ENCODE peak calls at places on chromosomes 13 and 19, in seven cellular contexts. One of them, this sample, is unnamed.

GRCh38 chr13:49046534-49046933 is 70.8 kb downstream of the FNDC3A start:
- DNase-seq in suprapubic skin: no peak
- DNase-seq in HCT116: no peak
- DNase-seq in AG09319: no peak
- DNase-seq in fibroblast of lung: no peak
- DNase-seq in AG04450: no peak
- DNase-seq in bronchial epithelial cell: no peak
- DNase-seq in this sample: no peak

GRCh38 chr19:17996826-17997316 is 11.1 kb upstream of the ARRDC2 start:
- DNase-seq in AG09319: no peak
- DNase-seq in suprapubic skin: peak
- DNase-seq in HCT116: peak
- DNase-seq in AG04450: peak
- DNase-seq in bronchial epithelial cell: peak
- DNase-seq in fibroblast of lung: peak
- DNase-seq in this sample: peak

GRCh38 chr19:46716013-46716671 is 772 bp downstream of the PRKD2 start:
- DNase-seq in HCT116: no peak
- DNase-seq in fibroblast of lung: no peak
- DNase-seq in suprapubic skin: no peak
- DNase-seq in AG09319: no peak
- DNase-seq in bronchial epithelial cell: no peak
- DNase-seq in AG04450: no peak
- DNase-seq in this sample: no peak

GRCh38 chr13:113378825-113379224 is 14.9 kb upstream of the GRTP1 start:
- DNase-seq in HCT116: no peak
- DNase-seq in AG09319: no peak
- DNase-seq in suprapubic skin: peak
- DNase-seq in AG04450: no peak
- DNase-seq in fibroblast of lung: no peak
- DNase-seq in bronchial epithelial cell: no peak
- DNase-seq in this sample: no peak

GRCh38 chr13:20190481-20191310 is 2.0 kb downstream of the GJB2 start:
- DNase-seq in AG04450: peak
- DNase-seq in HCT116: no peak
- DNase-seq in suprapubic skin: no peak
- DNase-seq in AG09319: no peak
- DNase-seq in bronchial epithelial cell: peak
- DNase-seq in fibroblast of lung: peak
- DNase-seq in this sample: no peak

GRCh38 chr19:39246951-39247669 is 1.5 kb downstream of the IFNL4 start:
- DNase-seq in AG04450: no peak
- DNase-seq in bronchial epithelial cell: no peak
- DNase-seq in suprapubic skin: no peak
- DNase-seq in AG09319: no peak
- DNase-seq in HCT116: no peak
- DNase-seq in fibroblast of lung: no peak
- DNase-seq in this sample: no peak

GRCh38 chr19:13796301-13797057 is 1.2 kb downstream of the ZSWIM4 start:
- DNase-seq in bronchial epithelial cell: peak
- DNase-seq in fibroblast of lung: peak
- DNase-seq in HCT116: peak
- DNase-seq in AG09319: peak
- DNase-seq in suprapubic skin: peak
- DNase-seq in AG04450: peak
- DNase-seq in this sample: no peak

GRCh38 chr19:9808855-9809646 is 9.8 kb downstream of the FBXL12 start:
- DNase-seq in HCT116: no peak
- DNase-seq in bronchial epithelial cell: no peak
- DNase-seq in AG09319: no peak
- DNase-seq in suprapubic skin: no peak
- DNase-seq in fibroblast of lung: no peak
- DNase-seq in AG04450: no peak
- DNase-seq in this sample: no peak

GRCh38 chr19:40443930-40444180 is 280 bp downstream of the SERTAD3 start:
- DNase-seq in AG04450: no peak
- DNase-seq in bronchial epithelial cell: no peak
- DNase-seq in HCT116: no peak
- DNase-seq in fibroblast of lung: no peak
- DNase-seq in AG09319: no peak
- DNase-seq in suprapubic skin: no peak
- DNase-seq in this sample: no peak

GRCh38 chr19:48724796-48725753 is 5.5 kb upstream of the MAMSTR start:
- DNase-seq in AG04450: peak
- DNase-seq in bronchial epithelial cell: peak
- DNase-seq in fibroblast of lung: peak
- DNase-seq in HCT116: peak
- DNase-seq in AG09319: no peak
- DNase-seq in suprapubic skin: no peak
- DNase-seq in this sample: no peak

GRCh38 chr13:42997381-42997780 is 5.3 kb upstream of the EPSTI1 start:
- DNase-seq in fibroblast of lung: no peak
- DNase-seq in AG04450: no peak
- DNase-seq in bronchial epithelial cell: no peak
- DNase-seq in suprapubic skin: no peak
- DNase-seq in AG09319: no peak
- DNase-seq in HCT116: no peak
- DNase-seq in this sample: no peak

GRCh38 chr19:42301646-42302204 is at the start of gene PRR19:
- DNase-seq in suprapubic skin: peak
- DNase-seq in AG04450: no peak
- DNase-seq in HCT116: no peak
- DNase-seq in fibroblast of lung: no peak
- DNase-seq in bronchial epithelial cell: no peak
- DNase-seq in AG09319: no peak
- DNase-seq in this sample: no peak

GRCh38 chr19:15432018-15432494 is 13.3 kb upstream of the AKAP8L start:
- DNase-seq in HCT116: no peak
- DNase-seq in fibroblast of lung: no peak
- DNase-seq in AG04450: no peak
- DNase-seq in AG09319: no peak
- DNase-seq in suprapubic skin: no peak
- DNase-seq in bronchial epithelial cell: no peak
- DNase-seq in this sample: no peak

GRCh38 chr13:112756511-112756966 is 66.7 kb downstream of the ATP11A start:
- DNase-seq in HCT116: no peak
- DNase-seq in bronchial epithelial cell: no peak
- DNase-seq in AG04450: no peak
- DNase-seq in AG09319: no peak
- DNase-seq in suprapubic skin: no peak
- DNase-seq in fibroblast of lung: no peak
- DNase-seq in this sample: no peak

GRCh38 chr13:46134961-46135522 is 30.2 kb upstream of the CPB2 start:
- DNase-seq in fibroblast of lung: peak
- DNase-seq in AG09319: no peak
- DNase-seq in bronchial epithelial cell: peak
- DNase-seq in AG04450: no peak
- DNase-seq in HCT116: peak
- DNase-seq in suprapubic skin: no peak
- DNase-seq in this sample: no peak

GRCh38 chr13:50357586-50358118 is 342.4 kb downstream of the KCNRG start:
- DNase-seq in fibroblast of lung: peak
- DNase-seq in HCT116: no peak
- DNase-seq in suprapubic skin: no peak
- DNase-seq in AG09319: no peak
- DNase-seq in AG04450: peak
- DNase-seq in bronchial epithelial cell: peak
- DNase-seq in this sample: no peak

GRCh38 chr13:106143930-106144709 is 391.3 kb downstream of the EFNB2 start:
- DNase-seq in bronchial epithelial cell: peak
- DNase-seq in AG09319: no peak
- DNase-seq in HCT116: peak
- DNase-seq in fibroblast of lung: no peak
- DNase-seq in AG04450: no peak
- DNase-seq in suprapubic skin: no peak
- DNase-seq in this sample: no peak

GRCh38 chr19:19526581-19527370 is 1.9 kb upstream of the YJEFN3 start:
- DNase-seq in fibroblast of lung: no peak
- DNase-seq in HCT116: no peak
- DNase-seq in AG04450: no peak
- DNase-seq in suprapubic skin: no peak
- DNase-seq in bronchial epithelial cell: no peak
- DNase-seq in AG09319: no peak
- DNase-seq in this sample: no peak

GRCh38 chr13:35347679-35348205 is 128.7 kb downstream of the MAB21L1 start:
- DNase-seq in bronchial epithelial cell: no peak
- DNase-seq in fibroblast of lung: no peak
- DNase-seq in HCT116: no peak
- DNase-seq in AG09319: no peak
- DNase-seq in suprapubic skin: no peak
- DNase-seq in AG04450: no peak
- DNase-seq in this sample: no peak

GRCh38 chr19:33152178-33152577 is 20.3 kb downstream of the WDR88 start:
- DNase-seq in AG09319: no peak
- DNase-seq in fibroblast of lung: peak
- DNase-seq in AG04450: no peak
- DNase-seq in bronchial epithelial cell: no peak
- DNase-seq in suprapubic skin: no peak
- DNase-seq in HCT116: no peak
- DNase-seq in this sample: no peak

GRCh38 chr13:114230117-114230516 is 4.6 kb upstream of the CDC16 start:
- DNase-seq in HCT116: no peak
- DNase-seq in AG09319: no peak
- DNase-seq in fibroblast of lung: peak
- DNase-seq in AG04450: no peak
- DNase-seq in suprapubic skin: no peak
- DNase-seq in bronchial epithelial cell: no peak
- DNase-seq in this sample: no peak

DNA sequence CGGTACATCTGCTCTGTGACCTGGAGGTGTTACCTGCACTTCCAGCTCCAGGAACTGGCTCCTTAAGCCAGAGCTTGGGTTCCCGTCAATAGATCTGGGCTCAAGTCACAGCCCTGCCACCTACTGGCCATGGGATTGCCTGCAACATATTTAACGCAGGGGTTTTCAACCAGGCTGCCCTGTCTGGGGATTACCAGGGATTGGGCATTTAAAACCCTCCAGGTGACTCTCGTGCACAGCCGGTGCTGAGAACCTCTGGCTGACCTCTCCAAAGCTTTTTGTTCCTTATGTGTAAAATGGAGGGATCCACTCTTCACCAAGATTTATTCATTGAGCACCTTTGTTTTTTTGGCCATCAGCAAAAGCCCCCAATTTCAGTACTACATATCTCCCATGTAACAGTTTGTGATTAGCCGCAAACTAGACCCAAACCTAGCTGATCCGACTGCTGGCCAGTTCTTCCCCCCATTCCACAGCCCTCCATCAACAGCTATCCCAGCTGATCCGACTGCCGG is 76.6 kb upstream of the STK24 start:
- DNase-seq in fibroblast of lung: peak
- DNase-seq in HCT116: peak
- DNase-seq in bronchial epithelial cell: peak
- DNase-seq in AG04450: peak
- DNase-seq in AG09319: peak
- DNase-seq in suprapubic skin: peak
- DNase-seq in this sample: peak
- TF ChIP-seq CTCF in fibroblast of lung: peak
- TF ChIP-seq CTCF in HCT116: peak
- TF ChIP-seq CTCF in bronchial epithelial cell: peak
- TF ChIP-seq CTCF in AG04450: peak
- TF ChIP-seq CTCF in AG09319: peak
- TF ChIP-seq CTCF in suprapubic skin: peak
- TF ChIP-seq CTCF in this sample: peak

DNA sequence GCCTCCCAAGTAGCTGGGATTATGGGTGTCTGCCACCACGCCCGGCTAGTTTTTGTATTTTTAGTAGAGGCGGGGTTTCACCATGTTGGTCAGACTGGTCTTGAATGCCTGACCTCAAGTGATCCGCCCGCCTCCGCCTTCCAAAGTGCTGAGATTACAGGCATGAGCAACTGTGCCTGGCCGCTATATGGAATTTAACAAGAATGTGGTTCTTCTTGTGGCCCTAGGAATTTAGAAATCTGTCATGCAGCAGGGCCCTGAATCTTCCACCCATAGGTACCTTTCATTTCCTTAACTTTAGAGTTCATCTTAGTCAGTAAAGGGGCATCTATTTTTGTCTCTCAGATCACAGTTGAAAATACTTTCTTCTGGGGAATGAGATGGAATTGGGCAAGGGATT is 25.6 kb upstream of the NDFIP2 start:
- DNase-seq in AG04450: no peak
- DNase-seq in bronchial epithelial cell: no peak
- DNase-seq in suprapubic skin: no peak
- DNase-seq in AG09319: no peak
- DNase-seq in HCT116: no peak
- DNase-seq in fibroblast of lung: no peak
- DNase-seq in this sample: no peak
- TF ChIP-seq CTCF in AG04450: no peak
- TF ChIP-seq CTCF in bronchial epithelial cell: no peak
- TF ChIP-seq CTCF in suprapubic skin: no peak
- TF ChIP-seq CTCF in AG09319: no peak
- TF ChIP-seq CTCF in HCT116: no peak
- TF ChIP-seq CTCF in fibroblast of lung: no peak
- TF ChIP-seq CTCF in this sample: no peak

GRCh38 chr13:92989301-92989700 is 237.3 kb upstream of the GPC6 start:
- DNase-seq in HCT116: no peak
- DNase-seq in bronchial epithelial cell: peak
- DNase-seq in AG04450: no peak
- DNase-seq in suprapubic skin: no peak
- DNase-seq in fibroblast of lung: no peak
- DNase-seq in AG09319: no peak
- DNase-seq in this sample: no peak

DNA sequence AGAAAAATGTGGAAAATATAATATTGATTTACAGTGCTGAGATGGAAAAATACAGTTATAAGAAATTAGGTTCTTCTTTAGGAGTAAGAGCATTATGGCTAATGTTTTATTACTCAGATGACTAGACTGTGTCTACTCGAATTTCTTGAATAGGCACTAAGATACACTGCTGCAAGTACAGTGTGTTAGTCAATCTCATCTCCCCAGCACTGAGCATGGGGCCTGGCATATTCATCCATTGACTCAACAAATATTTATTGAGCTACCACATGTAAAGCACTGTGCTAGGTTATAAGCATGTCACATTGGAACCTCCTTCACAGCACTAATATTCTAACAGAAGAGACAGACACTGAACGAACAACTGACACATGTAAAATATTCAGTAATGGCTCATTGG is 242.5 kb upstream of the GPC6 start:
- DNase-seq in AG04450: no peak
- DNase-seq in fibroblast of lung: no peak
- DNase-seq in bronchial epithelial cell: no peak
- DNase-seq in AG09319: no peak
- DNase-seq in HCT116: no peak
- DNase-seq in suprapubic skin: no peak
- DNase-seq in this sample: no peak
- TF ChIP-seq CTCF in AG04450: no peak
- TF ChIP-seq CTCF in fibroblast of lung: no peak
- TF ChIP-seq CTCF in bronchial epithelial cell: no peak
- TF ChIP-seq CTCF in AG09319: no peak
- TF ChIP-seq CTCF in HCT116: no peak
- TF ChIP-seq CTCF in suprapubic skin: no peak
- TF ChIP-seq CTCF in this sample: no peak

DNA sequence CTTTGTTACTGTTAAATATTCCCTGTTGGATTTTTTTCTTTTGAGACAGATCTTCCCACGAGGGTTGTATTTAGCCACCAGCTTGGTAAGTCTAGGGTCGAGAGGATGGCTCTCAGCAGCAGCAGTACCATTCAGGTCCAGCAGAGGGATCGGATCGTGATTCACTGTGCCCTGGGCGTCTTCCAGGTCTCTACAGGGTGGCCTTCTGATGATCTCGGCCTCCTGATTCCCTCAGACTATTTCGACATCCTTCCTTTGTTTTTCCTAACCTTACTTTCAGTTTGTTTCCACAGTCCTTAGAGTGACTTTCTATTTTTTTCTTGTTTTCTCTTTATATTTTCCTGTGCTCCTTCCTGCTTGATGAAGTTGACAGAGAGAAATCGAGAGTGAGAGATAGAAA is 1436.9 kb downstream of the UQCRFS1 start:
- DNase-seq in AG04450: no peak
- DNase-seq in bronchial epithelial cell: peak
- DNase-seq in HCT116: no peak
- DNase-seq in AG09319: no peak
- DNase-seq in fibroblast of lung: peak
- DNase-seq in suprapubic skin: no peak
- DNase-seq in this sample: no peak
- TF ChIP-seq CTCF in AG04450: peak
- TF ChIP-seq CTCF in bronchial epithelial cell: peak
- TF ChIP-seq CTCF in HCT116: no peak
- TF ChIP-seq CTCF in AG09319: no peak
- TF ChIP-seq CTCF in fibroblast of lung: peak
- TF ChIP-seq CTCF in suprapubic skin: no peak
- TF ChIP-seq CTCF in this sample: no peak